ENCODE peak calls at places on chromosomes 16 and 17, in seven cellular contexts. W is BE2C; V is ACHN; U is T-cell; A is stimulated activated CD8-positive, alpha-beta memory T cell treated with anti-CD3 and anti-CD28 coated beads, Interleukin-4, amount 100 ng/mL, for 24 hours; J is fibroblast of the aortic adventitia; F is GM06990. D is an unnamed sample.

GRCh38 chr16:72938426-72939164 is 109.3 kb downstream of the ZFHX3 start:
- DNase-seq in W (peak), V (peak), U (no peak), A (no peak), J (peak), F (no peak), D (peak)

GRCh38 chr16:64751906-64752305 is 370.0 kb downstream of the CDH11 start:
- DNase-seq in W (no peak), V (no peak), U (no peak), A (no peak), J (peak), F (no peak), D (peak)

GRCh38 chr16:59164461-59164860 is 430.3 kb upstream of the GOT2 start:
- DNase-seq in W (no peak), V (peak), U (no peak), A (no peak), J (no peak), F (no peak), D (no peak)

GRCh38 chr17:54898576-54898975 is 2.1 kb upstream of the TOM1L1 start:
- DNase-seq in W (no peak), V (no peak), U (no peak), A (no peak), J (no peak), F (no peak), D (no peak)

GRCh38 chr16:1180772-1181714 is 28.1 kb downstream of the CACNA1H start:
- DNase-seq in W (peak), V (no peak), U (no peak), A (no peak), J (no peak), F (no peak), D (peak)

GRCh38 chr17:58394534-58395223 is 22.7 kb downstream of the RNF43 start:
- DNase-seq in W (no peak), V (no peak), U (no peak), A (no peak), J (no peak), F (no peak), D (no peak)

GRCh38 chr17:73482251-73482661 is 162.0 kb downstream of the SDK2 start:
- DNase-seq in W (no peak), V (no peak), U (no peak), A (no peak), J (no peak), F (no peak), D (no peak)

GRCh38 chr16:68116256-68116853 is 31.2 kb downstream of the NFATC3 start:
- DNase-seq in W (no peak), V (peak), U (no peak), A (no peak), J (peak), F (no peak), D (peak)

GRCh38 chr16:70253291-70254094 is 1.8 kb upstream of the EXOSC6 start:
- DNase-seq in W (peak), V (peak), U (no peak), A (no peak), J (peak), F (no peak), D (peak)

GRCh38 chr17:31373150-31374082 is 18.1 kb upstream of the RAB11FIP4 start:
- DNase-seq in W (no peak), V (peak), U (no peak), A (no peak), J (peak), F (no peak), D (peak)

GRCh38 chr17:35612924-35613521 is 25.9 kb downstream of the AP2B1 start:
- DNase-seq in W (peak), V (peak), U (peak), A (peak), J (peak), F (no peak), D (peak)

GRCh38 chr16:89471225-89471624 is 19.1 kb downstream of the ANKRD11 start:
- DNase-seq in W (no peak), V (peak), U (no peak), A (no peak), J (peak), F (no peak), D (peak)

GRCh38 chr16:12480916-12481315 is 322.8 kb downstream of the CPPED1 start:
- DNase-seq in W (no peak), V (no peak), U (no peak), A (no peak), J (no peak), F (no peak), D (no peak)

GRCh38 chr17:77376795-77377751 is 236.3 kb downstream of the SEC14L1 start:
- DNase-seq in W (peak), V (no peak), U (no peak), A (no peak), J (peak), F (no peak), D (peak)

GRCh38 chr17:65066858-65067257 is 10.3 kb upstream of the GNA13 start:
- DNase-seq in W (no peak), V (no peak), U (no peak), A (no peak), J (no peak), F (no peak), D (no peak)

GRCh38 chr16:67156146-67156844 is 3.4 kb downstream of the TRADD start:
- DNase-seq in W (peak), V (no peak), U (no peak), A (no peak), J (no peak), F (no peak), D (no peak)

GRCh38 chr16:630024-630814 is 566 bp upstream of the WFIKKN1 start:
- DNase-seq in W (peak), V (no peak), U (no peak), A (no peak), J (no peak), F (no peak), D (no peak)

GRCh38 chr16:13307255-13307654 is 405.9 kb downstream of the SHISA9 start:
- DNase-seq in W (no peak), V (peak), U (no peak), A (no peak), J (no peak), F (no peak), D (peak)

GRCh38 chr16:88784074-88784855 is 755 bp downstream of the PIEZO1 start:
- DNase-seq in W (peak), V (peak), U (no peak), A (no peak), J (peak), F (peak), D (peak)

GRCh38 chr17:12955521-12955920 is 62.3 kb downstream of the ELAC2 start:
- DNase-seq in W (no peak), V (no peak), U (no peak), A (no peak), J (no peak), F (no peak), D (no peak)

GRCh38 chr17:39700148-39700987 is 504 bp downstream of the ERBB2 start:
- DNase-seq in W (no peak), V (peak), U (no peak), A (no peak), J (peak), F (no peak), D (peak)

GRCh38 chr17:79213305-79213704 is 138.7 kb downstream of the ENGASE start:
- DNase-seq in W (no peak), V (no peak), U (no peak), A (no peak), J (no peak), F (no peak), D (no peak)

GRCh38 chr16:23847938-23848337 is 12.2 kb downstream of the PRKCB start:
- DNase-seq in W (no peak), V (no peak), U (peak), A (peak), J (no peak), F (no peak), D (no peak)

GRCh38 chr16:70691223-70692129 is 5.6 kb upstream of the MTSS2 start:
- DNase-seq in W (no peak), V (peak), U (no peak), A (no peak), J (peak), F (no peak), D (peak)

GRCh38 chr17:42809250-42809649 is 10.6 kb downstream of the CNTD1 start:
- DNase-seq in W (no peak), V (no peak), U (no peak), A (no peak), J (peak), F (no peak), D (peak)

D was measured in foreskin fibroblast.